ENCODE peak calls at places on chromosomes 1 and 21, in seven cellular contexts. X, M, B, L, O, F and U are unnamed samples.

GRCh38 chr1:210228158-210228557 is 4.4 kb upstream of the SERTAD4 start:
- DNase-seq in X (no peak), M (no peak), O (no peak), L (no peak), B (no peak), F (no peak), U (no peak)

GRCh38 chr21:38326899-38327298 is 70.1 kb downstream of the KCNJ15 start:
- DNase-seq in L (no peak), X (no peak), B (no peak), F (no peak), M (no peak), O (no peak), U (no peak)

GRCh38 chr1:16026723-16027484 is 5.1 kb downstream of the CLCNKA start:
- DNase-seq in X (no peak), O (peak), L (no peak), M (no peak), F (no peak), B (peak), U (no peak)

GRCh38 chr1:95384570-95384969 is 150.6 kb downstream of the RWDD3 start:
- DNase-seq in L (no peak), B (peak), X (no peak), M (peak), F (peak), O (peak), U (peak)

GRCh38 chr1:28127617-28128257 is 39.3 kb upstream of the EYA3 start:
- DNase-seq in F (no peak), O (no peak), B (no peak), M (no peak), L (no peak), X (peak), U (no peak)

GRCh38 chr1:1357871-1358432 is 403 bp downstream of the MXRA8 start:
- DNase-seq in F (no peak), M (peak), L (no peak), X (no peak), O (no peak), B (no peak), U (no peak)

GRCh38 chr1:201359031-201359872 is 18.2 kb downstream of the TNNT2 start:
- DNase-seq in O (no peak), L (no peak), F (no peak), X (no peak), M (no peak), B (no peak), U (no peak)

GRCh38 chr1:234996245-234996757 is 132.3 kb downstream of the TOMM20 start:
- DNase-seq in X (no peak), M (no peak), B (no peak), F (no peak), O (no peak), L (no peak), U (no peak)

GRCh38 chr1:242086093-242086492 is 87.2 kb upstream of the MAP1LC3C start:
- DNase-seq in F (no peak), B (no peak), O (no peak), L (no peak), X (no peak), M (no peak), U (no peak)

GRCh38 chr1:112263464-112263863 is 132.6 kb upstream of the CTTNBP2NL start:
- DNase-seq in M (peak), B (no peak), O (no peak), L (no peak), F (no peak), X (no peak), U (no peak)

GRCh38 chr1:29379438-29380073 is 143.2 kb downstream of the PTPRU start:
- DNase-seq in O (peak), B (peak), F (peak), X (peak), L (peak), M (peak), U (no peak)

GRCh38 chr1:181497870-181498269 is 14.6 kb downstream of the CACNA1E start:
- DNase-seq in M (no peak), L (no peak), B (no peak), O (no peak), F (no peak), X (no peak), U (no peak)

GRCh38 chr1:158117854-158118691 is 62.6 kb upstream of the CD1D start:
- DNase-seq in M (peak), X (no peak), F (peak), B (peak), O (peak), L (peak), U (peak)

GRCh38 chr21:35204850-35205564 is 155.9 kb upstream of the RUNX1 start:
- DNase-seq in L (no peak), X (no peak), O (no peak), F (no peak), M (peak), B (peak), U (no peak)

GRCh38 chr1:231172411-231172810 is 10.6 kb downstream of the TRIM67 start:
- DNase-seq in M (no peak), O (no peak), L (no peak), X (no peak), B (no peak), F (no peak), U (no peak)

GRCh38 chr1:5740865-5741860 is 251.1 kb downstream of the NPHP4 start:
- DNase-seq in B (no peak), O (peak), X (no peak), M (no peak), F (no peak), L (no peak), U (no peak)

GRCh38 chr1:193919827-193920226 is 733.4 kb upstream of the B3GALT2 start:
- DNase-seq in X (no peak), L (no peak), M (peak), B (no peak), O (no peak), F (no peak), U (no peak)

GRCh38 chr1:42736152-42736551 is 3.9 kb downstream of the CLDN19 start:
- DNase-seq in O (no peak), F (peak), L (no peak), X (no peak), B (peak), M (no peak), U (peak)

GRCh38 chr21:34833465-34833864 is 164.7 kb downstream of the CLIC6 start:
- DNase-seq in L (no peak), F (no peak), O (no peak), M (no peak), X (no peak), B (no peak), U (no peak)

GRCh38 chr21:41805643-41806042 is 38.8 kb upstream of the RIPK4 start:
- DNase-seq in F (no peak), X (no peak), B (no peak), O (no peak), L (no peak), M (no peak), U (no peak)

GRCh38 chr1:29653886-29654450 is 417.6 kb downstream of the PTPRU start:
- DNase-seq in M (no peak), L (no peak), X (no peak), B (no peak), F (no peak), O (no peak), U (no peak)

GRCh38 chr1:171748651-171749050 is 6.8 kb upstream of the VAMP4 start:
- DNase-seq in X (no peak), M (no peak), O (no peak), B (no peak), F (no peak), L (no peak), U (no peak)

GRCh38 chr1:154611150-154611865 is 3.3 kb upstream of the ADAR start:
- DNase-seq in B (no peak), O (no peak), L (no peak), M (no peak), F (no peak), X (no peak), U (no peak)

GRCh38 chr1:168498159-168498609 is 45.6 kb downstream of the XCL2 start:
- DNase-seq in O (no peak), X (no peak), L (no peak), M (peak), F (no peak), B (no peak), U (no peak)
- H3K4me2 ChIP-seq in O (no peak), X (no peak), L (no peak), M (peak), F (peak), B (no peak), U (no peak)

GRCh38 chr1:30668026-30668425 is 55.4 kb downstream of the MATN1 start:
- DNase-seq in O (no peak), F (no peak), L (no peak), B (no peak), X (no peak), M (peak), U (no peak)
- TF ChIP-seq CEBPB in O (no peak), F (no peak), L (no peak), B (no peak), X (no peak), M (no peak), U (no peak)

GRCh38 chr1:207019161-207019560 is 13.4 kb downstream of the C1orf116 start:
- DNase-seq in X (no peak), F (no peak), L (no peak), O (no peak), B (no peak), M (no peak), U (no peak)

GRCh38 chr1:207018707-207019106 is 13.8 kb downstream of the C1orf116 start:
- DNase-seq in M (no peak), B (no peak), X (no peak), L (no peak), F (no peak), O (no peak), U (no peak)

GRCh38 chr1:207021139-207021861 is 11.3 kb downstream of the C1orf116 start:
- DNase-seq in X (no peak), L (no peak), B (peak), F (peak), O (no peak), M (peak), U (peak)

GRCh38 chr1:207020709-207021107 is 11.8 kb downstream of the C1orf116 start:
- DNase-seq in B (peak), F (no peak), O (no peak), M (peak), L (no peak), X (no peak), U (no peak)

DNA sequence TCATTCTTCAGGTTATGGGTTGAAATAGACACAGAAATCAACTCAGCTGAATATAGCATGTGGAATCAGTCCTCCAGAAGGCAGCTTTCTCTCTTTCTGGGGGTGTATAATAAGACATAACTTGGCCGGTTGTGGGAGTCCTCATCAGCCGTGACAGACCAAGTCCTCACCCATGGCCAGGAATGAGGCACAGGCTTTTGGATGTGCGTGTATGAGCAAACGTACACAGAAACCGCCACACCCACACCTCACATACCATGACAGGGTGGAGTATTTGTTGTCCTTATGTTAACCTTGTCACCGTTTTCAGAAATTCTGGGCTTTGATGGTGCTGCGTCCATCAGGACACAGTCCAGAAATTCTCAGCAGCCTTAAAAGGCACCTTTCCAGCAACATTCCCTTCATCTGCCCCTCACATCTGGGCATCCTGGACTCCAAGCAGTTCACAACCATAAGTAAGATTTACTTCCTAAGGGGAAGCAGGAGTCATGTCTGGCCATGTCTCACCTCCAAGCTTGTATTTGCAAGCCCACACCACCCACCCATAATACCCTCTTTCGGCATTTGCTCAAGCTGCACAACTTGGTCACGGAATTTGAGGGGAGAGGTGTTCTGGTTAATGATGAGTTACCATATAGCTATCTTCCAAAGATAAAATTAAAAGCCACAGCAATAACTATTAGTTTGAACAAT is 12.4 kb downstream of the C1orf116 start:
- DNase-seq in F (peak), L (peak), O (no peak), B (no peak), M (no peak), X (no peak), U (peak)
- H3K4me2 ChIP-seq in F (peak), L (peak), O (no peak), B (peak), M (no peak), X (no peak), U (peak)

GRCh38 chr1:9557624-9558023 is 18.4 kb downstream of the SLC25A33 start:
- DNase-seq in O (no peak), B (no peak), F (peak), X (no peak), M (no peak), L (no peak), U (no peak)

GRCh38 chr1:9558946-9559545 is 19.8 kb downstream of the SLC25A33 start:
- DNase-seq in F (no peak), O (no peak), L (no peak), M (no peak), B (no peak), X (no peak), U (no peak)

GRCh38 chr1:9558271-9558945 is 19.1 kb downstream of the SLC25A33 start:
- DNase-seq in X (no peak), B (no peak), O (no peak), F (no peak), M (no peak), L (no peak), U (no peak)

GRCh38 chr1:9559673-9560072 is 20.4 kb downstream of the SLC25A33 start:
- DNase-seq in B (no peak), X (no peak), M (no peak), O (no peak), L (no peak), F (no peak), U (no peak)

GRCh38 chr1:9561429-9561828 is 22.2 kb downstream of the SLC25A33 start:
- DNase-seq in B (peak), O (no peak), X (no peak), F (no peak), L (no peak), M (peak), U (peak)
- TF ChIP-seq CEBPB in B (peak), O (no peak), X (no peak), F (no peak), L (no peak), M (peak), U (no peak)

DNA sequence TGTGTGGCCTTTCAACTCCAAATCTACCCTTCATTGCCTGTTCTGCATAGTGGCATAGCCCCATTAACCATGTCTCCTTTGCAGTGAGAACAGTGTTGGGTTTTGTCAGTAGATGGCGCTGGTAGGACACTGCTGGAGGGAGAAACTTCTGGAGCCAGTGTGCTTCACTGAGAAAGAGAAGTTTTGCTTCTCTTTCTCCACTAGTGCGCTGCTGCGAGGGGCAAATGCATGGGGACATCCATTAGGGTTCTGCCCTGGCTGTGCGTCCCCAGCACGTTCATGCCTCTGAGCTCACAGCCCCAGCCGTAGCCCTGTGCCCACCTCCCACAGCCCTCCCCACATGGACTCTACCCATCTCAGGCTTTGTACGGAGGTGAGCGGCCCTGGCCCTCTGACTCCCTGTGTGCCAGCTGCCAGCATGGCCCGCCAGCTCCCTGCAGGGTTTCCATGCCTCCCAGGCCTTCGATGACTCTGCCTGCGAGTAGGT is 53.1 kb downstream of the RIMS3 start:
- DNase-seq in X (peak), M (peak), F (peak), L (peak), B (peak), O (peak), U (peak)
- H3K4me2 ChIP-seq in X (no peak), M (no peak), F (peak), L (peak), B (no peak), O (no peak), U (peak)